ENCODE peak calls at places on chromosomes 13 and 19, in seven cellular contexts. O, E, S, N, P, B and I are unnamed samples.

GRCh38 chr13:111046590-111047141 is 68.4 kb upstream of the ARHGEF7 start:
- DNase-seq in O (no peak), E (no peak), S (no peak), N (no peak), P (peak; percentile 29), B (no peak), I (no peak)

GRCh38 chr13:111546921-111547675 is 226.7 kb downstream of the TEX29 start:
- DNase-seq in O (no peak), E (no peak), S (no peak), N (no peak), P (no peak), B (no peak), I (no peak)

GRCh38 chr19:48006762-48007161 is 12.3 kb downstream of the ELSPBP1 start:
- DNase-seq in O (no peak), E (no peak), S (no peak), N (no peak), P (no peak), B (no peak), I (no peak)

GRCh38 chr13:20873348-20873747 is 29.2 kb downstream of the XPO4 start:
- DNase-seq in O (no peak), E (no peak), S (no peak), N (peak; percentile 38), P (peak; percentile 53), B (no peak), I (no peak)

GRCh38 chr19:679418-680286 is 3.5 kb downstream of the FSTL3 start:
- DNase-seq in O (no peak), E (no peak), S (peak; percentile 58), N (no peak), P (peak; percentile 54), B (peak; percentile 30), I (no peak)

GRCh38 chr13:81223784-81224501 is 883.0 kb upstream of the SPRY2 start:
- DNase-seq in O (no peak), E (no peak), S (no peak), N (no peak), P (no peak), B (no peak), I (no peak)

GRCh38 chr19:49210108-49210900 is 52.7 kb downstream of the TRPM4 start:
- DNase-seq in O (no peak), E (no peak), S (no peak), N (peak; percentile 57), P (no peak), B (no peak), I (no peak)

GRCh38 chr13:107209811-107210210 is 641.9 kb upstream of the ARGLU1 start:
- DNase-seq in O (no peak), E (peak; percentile 11), S (no peak), N (no peak), P (no peak), B (no peak), I (no peak)

GRCh38 chr19:53977991-53978731 is 13.3 kb upstream of the CACNG6 start:
- DNase-seq in O (peak; percentile 3), E (peak; percentile 23), S (peak; percentile 48), N (peak; percentile 98), P (peak; percentile 87), B (no peak), I (no peak)